ENCODE peak calls at places on chromosomes 2 and 18, in eight cellular contexts. Q, D, O, F, X, C, G and R are unnamed samples.

GRCh38 chr2:65367517-65367916 is 64.9 kb downstream of the SPRED2 start:
- DNase-seq in O (peak), G (peak), X (no peak), D (peak), C (peak), Q (peak), F (no peak), R (no peak)

GRCh38 chr2:167935803-167936110 is 311.6 kb downstream of the STK39 start:
- DNase-seq in F (no peak), Q (no peak), D (no peak), C (no peak), X (no peak), G (no peak), O (no peak), R (no peak)

GRCh38 chr18:31156831-31157763 is 5.6 kb downstream of the DSC1 start:
- DNase-seq in G (peak), X (no peak), O (no peak), D (no peak), C (peak), Q (peak), F (no peak), R (no peak)

GRCh38 chr2:85795331-85796045 is 41.7 kb downstream of the ATOH8 start:
- DNase-seq in F (no peak), O (peak), X (no peak), Q (no peak), C (no peak), D (no peak), G (no peak), R (no peak)

GRCh38 chr2:160836755-160837154 is 323.5 kb upstream of the TANK start:
- DNase-seq in O (no peak), X (no peak), F (no peak), G (peak), C (peak), D (peak), Q (peak), R (no peak)

GRCh38 chr2:84652430-84652829 is 136.1 kb downstream of the DNAH6 start:
- DNase-seq in Q (no peak), G (no peak), X (no peak), D (no peak), C (no peak), F (no peak), O (no peak), R (no peak)

GRCh38 chr2:231683292-231683898 is 24.9 kb upstream of the PTMA start:
- DNase-seq in X (no peak), O (no peak), D (no peak), G (no peak), C (no peak), Q (no peak), F (peak), R (no peak)

GRCh38 chr18:66548747-66549146 is 55.1 kb downstream of the CDH19 start:
- DNase-seq in F (peak), O (peak), D (no peak), C (no peak), G (peak), Q (no peak), X (peak), R (peak)

GRCh38 chr2:179461367-179461886 is 196.8 kb upstream of the SESTD1 start:
- DNase-seq in Q (no peak), X (no peak), F (no peak), G (peak), C (no peak), O (no peak), D (no peak), R (no peak)

GRCh38 chr18:79588636-79589481 is 90.7 kb upstream of the CTDP1 start:
- DNase-seq in G (peak), F (peak), O (no peak), D (peak), X (no peak), Q (no peak), C (peak), R (no peak)

GRCh38 chr2:24651643-24652003 is 141.6 kb downstream of the PTRHD1 start:
- DNase-seq in F (no peak), X (no peak), Q (no peak), G (no peak), O (no peak), C (no peak), D (no peak), R (no peak)

GRCh38 chr18:10404148-10404547 is 50.3 kb upstream of the APCDD1 start:
- DNase-seq in X (no peak), Q (no peak), O (no peak), D (no peak), C (no peak), F (peak), G (no peak), R (no peak)

GRCh38 chr18:12879840-12880531 is 4.1 kb downstream of the PTPN2 start:
- DNase-seq in Q (no peak), C (no peak), F (no peak), X (no peak), G (no peak), D (no peak), O (no peak), R (peak)

DNA sequence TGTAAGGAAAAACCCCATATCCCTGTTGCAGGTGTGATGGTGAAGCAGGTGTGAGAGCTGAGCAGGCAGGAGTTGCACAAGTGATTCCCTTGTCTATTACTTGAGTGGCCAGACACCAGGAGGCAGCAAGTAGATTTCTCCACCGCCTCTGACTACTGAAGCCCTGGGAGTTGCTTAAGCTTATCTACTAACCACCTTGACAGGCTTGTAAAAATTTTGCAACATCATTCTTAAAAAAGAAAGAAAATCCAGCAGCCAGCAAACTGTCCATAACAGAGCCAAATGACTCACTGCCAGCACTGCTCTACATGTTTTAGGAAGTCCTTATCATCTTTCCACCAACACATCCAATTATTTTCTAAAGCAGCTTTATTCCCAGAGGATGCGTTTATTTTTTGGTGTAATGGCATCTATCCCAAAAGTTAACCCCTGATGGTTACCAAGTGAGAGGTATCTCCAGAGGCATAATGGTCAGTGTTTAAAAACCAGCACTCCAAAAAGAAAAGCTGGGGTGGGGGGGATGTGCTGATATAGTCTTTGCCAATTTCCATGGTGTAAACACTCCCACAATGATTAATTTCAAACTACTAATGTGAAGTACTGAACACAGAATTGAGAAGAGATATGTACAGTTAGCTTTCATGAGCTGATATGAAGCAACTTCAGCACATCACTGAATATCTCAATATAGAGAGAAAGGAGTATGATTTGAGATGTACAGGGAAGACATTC is 16.3 kb upstream of the GPR39 start:
- DNase-seq in D (peak), C (peak), F (no peak), O (no peak), G (peak), Q (peak), X (no peak), R (no peak)
- TF ChIP-seq CTCF in D (peak), C (no peak), F (no peak), O (no peak), G (peak), Q (peak), X (no peak), R (no peak)

GRCh38 chr18:28357785-28358401 is 181.0 kb upstream of the CDH2 start:
- DNase-seq in Q (no peak), O (no peak), X (no peak), C (no peak), F (peak), G (peak), D (no peak), R (no peak)
- TF ChIP-seq CTCF in Q (peak), O (peak), X (no peak), C (no peak), F (peak), G (peak), D (no peak), R (no peak)

DNA sequence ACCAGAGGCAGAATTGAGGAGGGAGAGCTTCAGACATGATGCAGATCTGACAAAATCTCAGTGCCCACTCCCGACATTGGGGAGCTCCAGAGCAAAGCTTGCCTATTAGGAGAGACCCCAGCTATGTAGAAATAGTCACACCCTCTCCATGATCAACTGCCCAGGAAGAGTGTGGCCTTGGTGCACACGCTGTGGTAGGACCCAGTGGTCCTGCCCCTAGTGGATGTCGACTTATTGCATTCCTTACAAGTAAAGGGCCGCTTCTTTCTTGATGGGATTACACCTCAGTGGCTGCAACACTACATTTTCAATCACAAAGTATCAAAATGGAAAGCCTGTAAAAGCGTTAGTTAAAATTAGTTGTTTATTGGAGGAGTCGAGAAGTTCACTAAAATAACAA is 64.2 kb downstream of the VRK2 start:
- DNase-seq in O (no peak), F (peak), G (no peak), Q (no peak), C (no peak), X (no peak), D (no peak), R (no peak)
- TF ChIP-seq CTCF in O (no peak), F (peak), G (peak), Q (no peak), C (no peak), X (no peak), D (no peak), R (no peak)

GRCh38 chr2:215836881-215837280 is 176.5 kb downstream of the MREG start:
- DNase-seq in D (no peak), O (no peak), X (no peak), Q (no peak), C (no peak), F (no peak), G (no peak), R (no peak)

GRCh38 chr2:215839309-215839708 is 174.0 kb downstream of the MREG start:
- DNase-seq in C (no peak), O (no peak), X (no peak), G (no peak), Q (no peak), D (no peak), F (no peak), R (no peak)

GRCh38 chr2:215843579-215843978 is 169.8 kb downstream of the MREG start:
- DNase-seq in O (no peak), C (peak), X (no peak), F (no peak), Q (peak), D (peak), G (peak), R (no peak)

GRCh38 chr2:215839816-215840215 is 173.5 kb downstream of the MREG start:
- DNase-seq in D (no peak), Q (no peak), G (no peak), O (no peak), X (no peak), C (no peak), F (no peak), R (no peak)

DNA sequence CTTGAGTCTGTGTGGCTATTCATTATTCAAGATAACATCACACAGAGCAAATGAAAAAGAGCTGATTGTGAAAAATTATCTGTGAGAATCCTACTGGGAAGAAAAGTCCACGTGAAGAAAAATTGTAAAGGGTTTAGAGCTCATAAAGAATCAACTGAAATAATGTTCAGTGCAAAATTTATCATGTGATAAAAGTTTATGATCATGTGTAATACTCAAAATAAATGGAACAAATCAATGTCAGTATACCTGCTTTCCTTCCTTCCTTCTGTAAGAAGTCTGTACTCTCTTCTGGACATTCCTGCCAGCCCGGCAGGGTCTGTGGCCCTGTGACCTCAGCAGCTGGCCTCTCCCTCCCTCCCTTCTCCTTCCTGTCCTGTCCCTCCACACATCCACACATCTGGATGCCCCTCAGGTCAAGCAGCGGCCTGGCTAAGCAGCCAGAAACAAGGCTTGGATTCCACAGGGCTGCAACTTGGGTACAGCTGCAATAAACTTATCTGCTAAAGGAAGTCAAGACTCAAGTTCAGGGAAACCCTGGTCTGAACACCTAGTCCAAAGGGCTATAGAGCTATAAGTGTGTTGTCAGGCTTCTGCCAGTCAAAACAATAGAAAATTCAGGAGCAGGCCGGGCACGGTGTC is 172.1 kb downstream of the MREG start:
- DNase-seq in Q (no peak), D (no peak), C (no peak), O (no peak), G (no peak), X (no peak), F (no peak), R (no peak)
- TF ChIP-seq CTCF in Q (no peak), D (no peak), C (no peak), O (no peak), G (no peak), X (no peak), F (no peak), R (no peak)

GRCh38 chr2:169827272-169828140 is at the start of gene UBR3:
- DNase-seq in X (peak), F (peak), D (peak), O (peak), G (peak), C (peak), Q (peak), R (peak)
- TF ChIP-seq CTCF in X (no peak), F (no peak), D (peak), O (no peak), G (no peak), C (peak), Q (no peak), R (no peak)

DNA sequence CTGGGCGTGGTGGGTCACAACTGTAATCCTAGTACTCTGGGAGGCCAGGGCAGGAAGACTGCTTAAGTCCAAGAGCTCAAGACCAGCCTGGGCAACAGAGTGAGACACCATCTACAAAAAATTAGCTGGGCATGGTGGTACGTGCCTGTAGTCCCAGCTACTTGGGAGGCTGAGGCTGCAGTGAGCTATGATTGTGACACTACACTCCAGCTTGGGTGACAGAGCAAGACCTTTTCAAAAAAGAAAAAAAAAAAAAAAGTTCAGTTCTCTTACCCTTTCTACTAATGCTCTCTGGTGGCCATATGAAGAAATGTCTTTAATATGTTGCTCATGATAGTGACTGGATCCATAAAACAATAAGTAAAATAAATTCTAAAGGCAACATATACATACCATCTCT is 14.9 kb downstream of the TYW5 start:
- DNase-seq in F (peak), C (no peak), O (peak), Q (peak), X (no peak), D (peak), G (peak), R (no peak)
- TF ChIP-seq CTCF in F (peak), C (no peak), O (peak), Q (peak), X (no peak), D (peak), G (peak), R (peak)

GRCh38 chr18:8507361-8507760 is 101.9 kb upstream of the RAB12 start:
- DNase-seq in X (no peak), C (no peak), G (no peak), O (peak), F (peak), D (peak), Q (no peak), R (no peak)
- TF ChIP-seq CTCF in X (no peak), C (no peak), G (peak), O (peak), F (peak), D (peak), Q (no peak), R (peak)